ENCODE peak calls at places on chromosomes 1 and 21, in seven cellular contexts. G, J, B, P, H, V and I are unnamed samples.

GRCh38 chr1:176241385-176242015 is 34.4 kb upstream of the COP1 start:
- DNase-seq in G (peak; percentile 80), J (no peak), B (no peak), P (peak; percentile 8), H (peak; percentile 84), V (peak; percentile 18), I (no peak)

GRCh38 chr1:153770812-153771211 is 4.4 kb upstream of the SLC27A3 start:
- DNase-seq in G (no peak), J (no peak), B (no peak), P (no peak), H (no peak), V (no peak), I (no peak)

GRCh38 chr1:4657920-4658585 is 3.6 kb downstream of the AJAP1 start:
- DNase-seq in G (no peak), J (no peak), B (no peak), P (no peak), H (no peak), V (no peak), I (peak; percentile 58)

GRCh38 chr1:84078108-84078823 is 65.8 kb upstream of the PRKACB start:
- DNase-seq in G (no peak), J (peak; percentile 50), B (no peak), P (peak; percentile 45), H (no peak), V (no peak), I (peak; percentile 91)

GRCh38 chr1:157088607-157089006 is 11.0 kb downstream of the ETV3L start:
- DNase-seq in G (no peak), J (no peak), B (no peak), P (no peak), H (no peak), V (no peak), I (no peak)

GRCh38 chr1:81477704-81478103 is 323.0 kb upstream of the ADGRL2 start:
- DNase-seq in G (no peak), J (no peak), B (no peak), P (no peak), H (no peak), V (no peak), I (no peak)

GRCh38 chr1:239951518-239952130 is 140.1 kb upstream of the FMN2 start:
- DNase-seq in G (no peak), J (peak; percentile 51), B (peak; percentile 26), P (peak; percentile 93), H (no peak), V (peak; percentile 56), I (peak; percentile 87)

GRCh38 chr1:66685265-66685664 is 67.0 kb upstream of the DYNLT5 start:
- DNase-seq in G (no peak), J (no peak), B (peak; percentile 43), P (no peak), H (no peak), V (no peak), I (no peak)

GRCh38 chr1:162404550-162405160 is 7.3 kb downstream of the SH2D1B start:
- DNase-seq in G (no peak), J (no peak), B (no peak), P (no peak), H (peak; percentile 38), V (no peak), I (no peak)

GRCh38 chr21:44630440-44630839 is 3.5 kb downstream of the KRTAP10-9 start:
- DNase-seq in G (no peak), J (no peak), B (no peak), P (no peak), H (no peak), V (no peak), I (peak; percentile 9)

GRCh38 chr21:44057960-44058651 is 46.0 kb downstream of the TRAPPC10 start:
- DNase-seq in G (no peak), J (no peak), B (no peak), P (no peak), H (no peak), V (no peak), I (no peak)

GRCh38 chr1:230558324-230558723 is 84.0 kb upstream of the COG2 start:
- DNase-seq in G (no peak), J (no peak), B (no peak), P (no peak), H (no peak), V (no peak), I (no peak)

GRCh38 chr1:56966698-56966999 is 834 bp upstream of the C8B start:
- DNase-seq in G (no peak), J (no peak), B (no peak), P (no peak), H (no peak), V (no peak), I (no peak)

GRCh38 chr1:156652131-156652991 is 10.4 kb downstream of the BCAN start:
- DNase-seq in G (no peak), J (peak; percentile 37), B (no peak), P (peak; percentile 93), H (no peak), V (no peak), I (peak; percentile 92)

GRCh38 chr1:2231667-2232254 is 3.6 kb downstream of the SKI start:
- DNase-seq in G (no peak), J (peak; percentile 85), B (peak; percentile 84), P (peak; percentile 64), H (peak; percentile 49), V (no peak), I (peak; percentile 87)

GRCh38 chr1:23593556-23594148 is 34.4 kb upstream of the ID3 start:
- DNase-seq in G (peak; percentile 67), J (no peak), B (peak; percentile 68), P (no peak), H (peak; percentile 96), V (peak; percentile 40), I (peak; percentile 69)

GRCh38 chr1:6634278-6635052 is 9.8 kb downstream of the THAP3 start:
- DNase-seq in G (no peak), J (peak; percentile 82), B (peak; percentile 51), P (peak; percentile 75), H (no peak), V (peak; percentile 38), I (peak; percentile 89)

GRCh38 chr1:6637770-6638169 is 13.1 kb downstream of the THAP3 start:
- DNase-seq in G (no peak), J (no peak), B (no peak), P (no peak), H (no peak), V (no peak), I (no peak)

GRCh38 chr1:6638226-6638625 is 13.6 kb downstream of the THAP3 start:
- DNase-seq in G (no peak), J (peak; percentile 84), B (no peak), P (no peak), H (no peak), V (no peak), I (no peak)

GRCh38 chr1:6635161-6635909 is 10.7 kb downstream of the THAP3 start:
- DNase-seq in G (no peak), J (no peak), B (no peak), P (no peak), H (no peak), V (no peak), I (no peak)

GRCh38 chr1:6635910-6636760 is 11.5 kb downstream of the THAP3 start:
- DNase-seq in G (no peak), J (no peak), B (no peak), P (no peak), H (no peak), V (no peak), I (no peak)
- TF ChIP-seq CTCF in G (no peak), J (no peak), B (no peak), P (no peak), H (peak; percentile 3), V (no peak), I (peak; percentile 43)

DNA sequence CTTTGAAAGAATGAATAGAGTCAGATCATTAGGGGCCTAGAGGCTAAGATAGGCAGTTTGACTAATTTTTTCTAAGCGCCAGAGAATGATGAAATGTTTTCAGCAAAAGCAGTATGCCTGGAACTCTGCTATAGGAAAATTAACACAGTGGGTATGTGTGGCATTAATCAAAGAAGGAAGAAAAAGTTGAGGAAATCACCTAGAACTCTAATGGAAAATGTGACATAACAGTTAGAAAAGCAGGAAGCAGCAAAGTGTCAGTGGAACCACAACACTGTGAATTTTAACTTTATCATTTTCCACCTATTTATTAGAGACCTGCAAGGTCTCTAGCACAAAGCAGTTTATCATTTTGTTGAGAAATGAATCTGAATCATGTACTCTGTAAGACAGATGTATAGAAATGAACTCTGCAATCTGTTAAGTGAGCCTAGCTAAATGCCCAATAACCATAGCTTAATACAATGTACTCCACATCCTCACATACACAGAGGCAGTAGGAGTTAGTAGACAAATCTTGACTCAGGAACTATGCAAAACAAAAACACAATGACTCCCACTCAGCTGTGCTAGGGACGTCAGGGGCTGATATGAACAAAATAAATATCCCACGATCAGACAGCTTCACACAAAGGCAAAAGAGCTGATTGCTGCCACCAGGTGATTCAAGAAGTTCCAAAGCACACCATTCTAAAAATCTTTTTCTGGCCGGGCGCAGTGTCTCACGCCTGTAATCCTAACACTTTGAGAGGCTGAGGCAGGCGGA is 500.7 kb upstream of the NFIA start:
- DNase-seq in G (no peak), J (no peak), B (no peak), P (no peak), H (no peak), V (no peak), I (no peak)
- TF ChIP-seq CTCF in G (no peak), J (no peak), B (no peak), P (no peak), H (no peak), V (no peak), I (no peak)

DNA sequence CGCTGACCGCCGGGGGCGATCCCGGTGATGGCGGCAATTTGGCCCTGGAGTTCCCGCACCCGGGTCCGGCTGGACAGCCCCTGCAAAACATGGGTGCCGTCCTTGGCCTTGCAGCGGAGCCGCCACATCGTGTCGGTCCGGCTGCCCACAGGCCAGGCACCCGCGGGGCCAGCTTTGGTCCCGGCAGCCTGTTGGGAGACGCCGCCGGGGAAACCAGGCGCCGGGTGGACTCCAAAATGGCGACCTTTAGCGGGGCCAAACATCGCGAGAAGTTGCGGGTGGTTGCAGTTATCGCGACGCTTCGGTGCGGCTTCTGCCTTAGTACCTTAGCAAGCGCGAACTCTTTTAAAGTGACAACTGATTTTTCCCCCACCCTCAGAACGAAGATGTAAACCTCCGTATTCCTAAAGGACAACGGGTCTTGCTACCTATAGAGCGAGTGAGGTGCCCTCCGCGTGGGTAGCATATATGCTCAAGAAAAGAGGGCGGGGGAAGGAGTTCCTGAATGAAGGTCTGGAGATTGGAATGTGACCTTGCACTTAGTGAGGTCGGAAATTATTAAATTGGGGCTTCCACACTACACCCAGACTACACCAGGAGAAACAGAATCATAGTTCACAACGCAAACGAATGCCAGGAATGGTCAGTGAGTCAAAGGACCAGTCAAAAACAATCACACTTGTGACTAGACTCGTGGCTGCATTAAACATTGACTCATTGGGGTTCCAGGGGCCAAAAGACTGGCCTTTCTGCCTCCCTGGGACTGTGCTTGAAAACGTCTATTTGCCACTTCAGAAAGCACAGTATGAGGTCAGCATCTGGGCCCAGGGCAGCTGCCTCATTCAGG is at the start of gene YOD1:
- DNase-seq in G (peak; percentile 76), J (peak; percentile 96), B (peak; percentile 87), P (peak; percentile 97), H (peak; percentile 72), V (peak; percentile 83), I (peak; percentile 96)
- TF ChIP-seq CTCF in G (no peak), J (no peak), B (no peak), P (no peak), H (no peak), V (no peak), I (no peak)

DNA sequence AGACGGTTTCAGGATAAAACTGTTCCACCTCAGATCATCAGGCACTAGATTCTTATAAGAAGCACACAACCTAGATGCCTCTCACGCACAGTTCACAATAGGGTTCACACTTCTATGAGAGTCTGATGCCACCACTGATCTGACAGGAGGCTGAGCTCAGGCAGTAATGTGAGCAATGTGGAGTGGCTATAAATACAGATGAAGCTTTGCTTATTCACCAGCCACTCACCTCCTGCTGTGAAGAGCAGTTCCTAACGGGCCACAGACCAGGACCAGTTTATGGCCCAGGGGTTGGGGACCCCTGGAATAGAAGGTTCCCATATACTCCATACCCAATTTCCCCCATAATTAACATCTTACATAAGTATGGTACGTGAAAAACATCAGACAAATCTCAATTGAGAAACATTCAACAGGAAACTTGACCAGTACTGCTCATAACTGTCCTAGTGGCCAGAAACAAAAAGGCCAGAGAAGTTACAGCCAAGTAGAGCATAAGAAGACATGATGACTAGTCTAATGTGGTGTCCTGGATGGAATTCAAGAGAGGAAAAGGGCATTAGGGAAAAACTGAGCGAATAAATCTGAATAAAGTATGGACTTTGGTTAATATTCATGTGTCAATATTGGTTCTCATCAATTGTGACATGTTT is 24.7 kb upstream of the IGSF5 start:
- DNase-seq in G (no peak), J (no peak), B (no peak), P (peak; percentile 6), H (no peak), V (no peak), I (no peak)
- TF ChIP-seq CTCF in G (no peak), J (no peak), B (no peak), P (no peak), H (no peak), V (no peak), I (peak; percentile 53)